ENCODE peak calls at places on chromosomes 7 and 10, in ten cellular contexts. C is tibial nerve; B is CD8-positive, alpha-beta T cell; N is hepatocyte; H is sigmoid colon; L is kidney; E is neuronal stem cell; A is Peyer's patch; Z is tibial artery; M is body of pancreas. J is an unnamed sample. For H3K9me3, the result is how much of the 10 kb centered on the place peaks cover.

GRCh38 chr7:55244346-55244745 is 120.8 kb upstream of the LANCL2 start:
- DNase-seq in C (no peak), B (no peak), N (no peak), H (no peak), L (no peak), E (no peak), A (no peak), Z (no peak), M (no peak), J (no peak)

GRCh38 chr10:78641693-78642092 is 427.1 kb upstream of the ZMIZ1 start:
- DNase-seq in C (no peak), B (no peak), N (no peak), H (no peak), L (no peak), E (no peak), A (no peak), Z (no peak), M (no peak), J (no peak)

GRCh38 chr10:72744566-72744965 is 52.6 kb downstream of the MCU start:
- DNase-seq in C (no peak), B (no peak), N (no peak), H (no peak), L (no peak), E (no peak), A (no peak), Z (no peak), M (no peak), J (no peak)

GRCh38 chr10:11602357-11602756 is 9.1 kb downstream of the USP6NL start:
- DNase-seq in C (no peak), B (no peak), N (no peak), H (no peak), L (no peak), E (no peak), A (no peak), Z (no peak), M (no peak), J (no peak)

GRCh38 chr7:22864855-22865606 is 42.4 kb upstream of the TOMM7 start:
- DNase-seq in C (no peak), B (no peak), N (no peak), H (no peak), L (no peak), E (no peak), A (no peak), Z (no peak), M (no peak), J (no peak)

GRCh38 chr10:26621889-26622681 is 75.4 kb upstream of the PDSS1 start:
- DNase-seq in C (peak), B (no peak), N (peak), H (peak), L (no peak), E (peak), A (peak), Z (peak), M (peak), J (peak)

GRCh38 chr10:46514431-46514861 is 42.0 kb downstream of the GPRIN2 start:
- DNase-seq in C (peak), B (no peak), N (no peak), H (no peak), L (no peak), E (no peak), A (no peak), Z (no peak), M (no peak), J (peak)

GRCh38 chr7:12391922-12392615 is 11.6 kb downstream of the VWDE start:
- DNase-seq in C (no peak), B (no peak), N (no peak), H (no peak), L (no peak), E (no peak), A (no peak), Z (no peak), M (no peak), J (no peak)

GRCh38 chr7:93897680-93898079 is 7.1 kb upstream of the TFPI2 start:
- DNase-seq in C (no peak), B (no peak), N (no peak), H (no peak), L (no peak), E (no peak), A (no peak), Z (no peak), M (no peak), J (no peak)

GRCh38 chr10:60649485-60650271 is 128.6 kb upstream of the CDK1 start:
- DNase-seq in C (no peak), B (no peak), N (peak), H (no peak), L (no peak), E (no peak), A (peak), Z (no peak), M (peak), J (no peak)

GRCh38 chr10:30786131-30786530 is 156.6 kb upstream of the LYZL2 start:
- DNase-seq in C (no peak), B (no peak), N (no peak), H (peak), L (no peak), E (no peak), A (no peak), Z (no peak), M (no peak), J (no peak)

GRCh38 chr7:31371621-31372020 is 31.1 kb upstream of the NEUROD6 start:
- DNase-seq in C (no peak), B (no peak), N (no peak), H (no peak), L (no peak), E (no peak), A (no peak), Z (no peak), M (no peak), J (no peak)

GRCh38 chr10:113961261-113961938 is 82.3 kb upstream of the ADRB1 start:
- DNase-seq in C (no peak), B (peak), N (peak), H (no peak), L (no peak), E (no peak), A (peak), Z (no peak), M (no peak), J (no peak)

GRCh38 chr7:18890134-18890533 is 227.3 kb downstream of the TWIST1 start:
- DNase-seq in C (no peak), B (no peak), N (no peak), H (no peak), L (no peak), E (no peak), A (no peak), Z (no peak), M (no peak), J (no peak)

GRCh38 chr7:124032369-124033092 is at the start of gene TMEM229A:
- DNase-seq in C (no peak), B (no peak), N (peak), H (peak), L (peak), E (peak), A (no peak), Z (no peak), M (peak), J (peak)

GRCh38 chr7:158006841-158007696 is 580.6 kb downstream of the PTPRN2 start:
- DNase-seq in C (no peak), B (no peak), N (no peak), H (no peak), L (peak), E (no peak), A (no peak), Z (no peak), M (no peak), J (no peak)

GRCh38 chr10:31929260-31929985 is 792 bp upstream of the ARHGAP12 start:
- DNase-seq in C (peak), B (no peak), N (peak), H (peak), L (peak), E (peak), A (peak), Z (peak), M (peak), J (peak)

GRCh38 chr10:119104653-119105024 is 726 bp downstream of the DENND10 start:
- DNase-seq in C (peak), B (no peak), N (peak), H (peak), L (peak), E (peak), A (no peak), Z (peak), M (peak), J (no peak)

GRCh38 chr10:60139798-60140566 is 233.6 kb upstream of the CCDC6 start:
- DNase-seq in C (no peak), B (no peak), N (peak), H (no peak), L (no peak), E (peak), A (no peak), Z (no peak), M (no peak), J (no peak)

DNA sequence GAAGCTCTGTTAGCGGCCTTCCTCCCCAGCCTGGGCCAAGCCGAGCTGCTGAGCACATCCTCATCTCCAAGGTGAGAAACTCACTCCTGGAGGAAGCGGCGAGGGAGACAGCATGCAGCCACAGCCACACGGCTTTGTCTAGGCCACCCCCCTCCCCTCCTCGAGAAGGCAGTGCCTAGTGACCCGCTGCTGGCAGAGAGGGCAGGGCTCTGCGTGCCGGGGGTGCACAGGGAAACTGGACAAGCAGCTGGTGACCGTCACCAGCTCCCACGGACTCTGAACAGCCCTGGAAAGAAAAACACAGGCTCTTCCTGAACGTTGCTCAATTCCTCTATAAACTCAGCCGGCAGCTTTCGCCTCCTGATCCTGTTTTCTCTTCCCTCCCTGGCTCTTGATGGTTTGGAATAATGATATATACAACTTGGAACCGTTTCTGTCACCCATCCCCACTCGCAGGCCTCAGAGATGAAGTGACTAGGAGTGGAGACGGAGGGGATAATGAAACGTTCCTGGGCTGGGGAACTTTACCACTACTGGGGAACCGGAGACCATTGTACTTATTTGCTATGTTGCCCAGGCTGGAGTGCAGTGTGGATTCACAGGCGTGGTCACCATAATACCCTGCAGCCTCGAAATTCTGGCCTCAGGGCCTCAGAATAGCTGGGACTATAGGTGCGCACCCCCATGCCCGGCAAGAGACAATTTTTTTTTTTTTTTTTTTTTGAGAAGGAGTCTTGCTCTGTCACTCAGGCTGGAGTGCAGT is 19.3 kb downstream of the PAPOLB start:
- DNase-seq in C (no peak), B (no peak), N (peak), H (peak), L (no peak), E (no peak), A (no peak), Z (no peak), M (peak), J (peak)
- H3K27ac ChIP-seq in C (no peak), B (no peak), N (no peak), H (peak), L (no peak), E (no peak), A (no peak), Z (no peak), M (peak), J (no peak)

GRCh38 chr7:130149575-130150139 is 55.5 kb downstream of the TMEM209 start:
- DNase-seq in C (no peak), B (no peak), N (no peak), H (no peak), L (no peak), E (no peak), A (peak), Z (no peak), M (peak), J (no peak)

GRCh38 chr7:130151591-130152269 is 53.5 kb downstream of the TMEM209 start:
- DNase-seq in C (no peak), B (peak), N (no peak), H (no peak), L (no peak), E (no peak), A (no peak), Z (no peak), M (no peak), J (no peak)

GRCh38 chr7:130152270-130153141 is 52.7 kb downstream of the TMEM209 start:
- DNase-seq in C (no peak), B (no peak), N (no peak), H (no peak), L (no peak), E (no peak), A (peak), Z (no peak), M (no peak), J (no peak)

GRCh38 chr7:130148561-130148960 is 56.6 kb downstream of the TMEM209 start:
- DNase-seq in C (no peak), B (no peak), N (no peak), H (no peak), L (no peak), E (no peak), A (no peak), Z (no peak), M (no peak), J (no peak)

GRCh38 chr7:130150587-130150986 is 54.6 kb downstream of the TMEM209 start:
- DNase-seq in C (no peak), B (no peak), N (no peak), H (no peak), L (no peak), E (no peak), A (peak), Z (no peak), M (peak), J (no peak)
- H3K4me3 ChIP-seq in C (no peak), B (no peak), N (no peak), H (no peak), L (no peak), E (no peak), A (no peak), Z (no peak), M (no peak), J (no peak)

DNA sequence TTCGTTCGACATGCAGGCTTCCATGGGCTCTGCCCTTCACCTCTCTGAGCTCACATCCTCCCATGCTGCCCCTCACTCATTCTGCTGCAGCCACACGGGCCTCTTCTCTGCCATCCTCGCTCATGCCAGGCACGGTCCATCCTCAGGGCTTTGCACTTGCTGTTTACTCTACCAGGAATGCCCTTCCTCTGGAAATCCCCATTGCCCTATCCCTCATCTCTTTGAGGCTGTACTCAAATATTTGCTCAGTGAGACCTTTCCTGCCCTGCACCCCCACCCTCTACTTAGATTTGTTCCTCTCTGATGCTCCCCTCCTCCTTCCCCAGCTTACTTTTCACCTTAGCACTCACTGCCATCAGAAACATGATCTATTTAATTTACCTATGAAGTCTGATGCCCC is 107.0 kb upstream of the ZNF716 start:
- DNase-seq in C (no peak), B (no peak), N (no peak), H (no peak), L (no peak), E (no peak), A (no peak), Z (no peak), M (no peak), J (no peak)
- H3K9me3 ChIP-seq in C (under half), B (under half), N (under half), H (under half), L (under half), E (under half), A (under half), Z (under half), M (under half), J (under half)

DNA sequence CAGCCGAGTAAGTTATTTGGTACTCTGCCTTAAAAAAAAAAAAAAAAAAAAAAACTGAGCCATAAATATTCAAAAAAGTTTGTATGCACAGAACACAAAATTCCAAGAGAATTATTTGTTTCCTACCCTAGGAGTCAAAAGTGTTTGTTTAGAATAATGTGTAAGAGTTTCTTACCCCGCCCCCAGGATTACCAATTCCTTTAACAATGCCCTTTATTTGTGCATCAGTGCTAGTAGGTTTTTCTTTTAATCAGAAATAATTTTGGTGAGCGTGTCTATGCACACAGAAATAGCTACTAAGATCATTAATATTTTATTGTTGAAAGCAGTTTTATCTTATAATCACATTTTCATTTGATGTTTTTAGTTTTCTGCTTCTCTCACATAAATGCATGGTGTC is 374.6 kb downstream of the DPP6 start:
- DNase-seq in C (no peak), B (no peak), N (no peak), H (no peak), L (no peak), E (no peak), A (no peak), Z (no peak), M (no peak), J (no peak)
- H3K27ac ChIP-seq in C (no peak), B (no peak), N (no peak), H (no peak), L (no peak), E (no peak), A (no peak), Z (no peak), M (no peak), J (no peak)

GRCh38 chr10:110074298-110074697 is 66.5 kb downstream of the ADD3 start:
- DNase-seq in C (no peak), B (no peak), N (no peak), H (no peak), L (no peak), E (no peak), A (no peak), Z (no peak), M (no peak), J (no peak)

GRCh38 chr10:110065269-110065668 is 57.5 kb downstream of the ADD3 start:
- DNase-seq in C (no peak), B (no peak), N (no peak), H (no peak), L (no peak), E (no peak), A (no peak), Z (no peak), M (no peak), J (no peak)

GRCh38 chr10:110067960-110068770 is 60.4 kb downstream of the ADD3 start:
- DNase-seq in C (peak), B (no peak), N (no peak), H (no peak), L (no peak), E (no peak), A (no peak), Z (no peak), M (no peak), J (peak)

GRCh38 chr10:110068780-110069179 is 61.0 kb downstream of the ADD3 start:
- DNase-seq in C (no peak), B (no peak), N (no peak), H (no peak), L (no peak), E (no peak), A (no peak), Z (no peak), M (no peak), J (peak)

DNA sequence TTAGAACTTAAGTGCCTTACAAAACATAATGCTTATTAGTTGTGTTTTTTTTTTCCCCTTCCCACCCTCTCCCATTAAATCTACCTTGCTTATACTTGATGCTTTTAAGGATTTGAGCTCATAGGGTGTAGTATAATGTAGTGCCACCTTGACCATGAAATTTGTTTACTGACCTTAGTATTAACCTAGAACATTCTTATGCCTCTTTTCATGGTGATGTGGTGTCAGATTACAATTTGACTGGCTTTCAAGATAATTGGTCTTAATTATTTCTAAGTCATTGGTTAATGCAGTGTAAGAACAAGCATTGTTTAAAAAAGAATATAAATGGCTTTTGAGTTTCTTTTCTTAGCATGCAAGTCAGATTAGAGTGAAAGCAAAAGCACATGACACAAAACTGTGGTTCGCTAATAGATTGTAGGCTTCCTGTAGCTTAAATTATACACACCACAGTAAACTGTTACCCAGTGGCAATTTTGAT is 61.8 kb downstream of the ADD3 start:
- DNase-seq in C (no peak), B (no peak), N (no peak), H (no peak), L (no peak), E (no peak), A (no peak), Z (no peak), M (no peak), J (no peak)
- H3K4me3 ChIP-seq in C (no peak), B (no peak), N (no peak), H (no peak), L (no peak), E (no peak), A (no peak), Z (no peak), M (no peak), J (no peak)

DNA sequence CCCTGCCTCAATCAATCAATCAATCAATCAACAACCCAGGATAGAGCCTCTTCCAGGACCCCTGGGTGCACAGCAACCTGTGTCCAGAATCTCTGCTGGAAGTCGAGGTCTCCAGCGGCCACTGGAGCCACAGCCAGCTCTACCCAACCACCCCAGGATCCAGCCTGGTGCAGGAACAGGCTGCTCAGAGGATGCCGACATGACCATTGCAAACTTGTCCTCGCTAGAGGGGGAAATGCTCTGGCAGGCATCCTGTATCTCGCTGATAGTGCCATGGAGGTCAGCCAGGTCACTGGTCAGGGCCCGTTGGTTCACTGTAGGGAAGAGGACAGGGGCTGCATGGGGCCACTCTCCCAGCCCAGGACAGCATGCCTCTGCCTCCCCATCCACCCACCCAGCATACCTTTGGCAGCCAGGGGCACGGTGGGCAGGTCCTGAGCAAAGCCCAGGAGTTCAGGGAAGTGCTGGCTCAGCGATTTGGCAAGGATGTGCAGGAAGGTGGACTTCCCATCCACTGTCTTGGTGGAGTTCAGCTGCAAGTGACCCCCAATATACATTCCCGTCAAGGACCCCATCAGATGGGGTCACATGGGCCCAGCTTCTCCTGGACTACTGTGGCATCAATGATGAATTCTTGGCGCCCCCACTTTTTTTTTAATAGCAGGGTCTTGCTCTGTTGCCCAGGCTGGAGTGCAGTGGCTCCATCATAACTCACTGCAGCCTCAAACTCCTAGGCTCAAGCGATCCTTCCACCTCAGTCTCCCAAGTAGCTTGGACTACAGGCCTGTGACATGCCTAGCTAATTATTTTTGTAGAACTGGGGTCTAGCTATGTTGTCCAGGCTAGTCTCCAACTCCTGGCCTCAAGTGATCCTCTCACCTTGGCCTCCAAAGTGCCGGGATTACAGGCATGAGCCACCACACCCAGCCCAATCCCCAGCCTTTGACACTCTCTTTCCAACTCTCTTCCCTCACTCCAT is 49.4 kb downstream of the GRID2IP start:
- DNase-seq in C (no peak), B (no peak), N (no peak), H (no peak), L (no peak), E (no peak), A (no peak), Z (no peak), M (no peak), J (peak)
- H3K9me3 ChIP-seq in C (under half), B (under half), N (under half), H (under half), L (under half), E (under half), A (under half), Z (under half), M (under half), J (under half)

J was measured in right cardiac atrium.